ENCODE peak calls at places on chromosomes 4 and X, in six cellular contexts. P is AML-193; C is NCI-H748 treated with DMSO at 0.1 percent for 48 hours; A is stimulated activated CD8-positive, alpha-beta memory T cell treated with anti-CD3 and anti-CD28 coated beads, Interleukin-7, amount 100 ng/mL, for 4 hours; Q is germinal center; D is mucosa of descending colon. E is an unnamed sample.

GRCh38 chr4:160038560-160038959 is 935.7 kb downstream of the RAPGEF2 start:
- DNase-seq in P (no peak), C (no peak), A (no peak), Q (no peak), D (no peak), E (no peak)

GRCh38 chr4:35105486-35105885 is 1138.8 kb downstream of the ARAP2 start:
- DNase-seq in P (no peak), C (peak; percentile 59), A (no peak), Q (no peak), D (no peak), E (peak; percentile 41)

GRCh38 chr4:159142254-159142653 is 39.4 kb downstream of the RAPGEF2 start:
- DNase-seq in P (no peak), C (no peak), A (no peak), Q (no peak), D (no peak), E (no peak)

GRCh38 chrX:136125106-136125505 is 22.2 kb upstream of the FHL1 start:
- DNase-seq in P (no peak), C (no peak), A (no peak), Q (no peak), D (no peak), E (no peak)

GRCh38 chr4:168879178-168879577 is 130.9 kb downstream of the CBR4 start:
- DNase-seq in P (peak; percentile 12), C (no peak), A (no peak), Q (no peak), D (no peak), E (no peak)

GRCh38 chrX:72705111-72705510 is 9.0 kb downstream of the PHKA1 start:
- DNase-seq in P (no peak), C (no peak), A (no peak), Q (no peak), D (no peak), E (no peak)

GRCh38 chr4:107801766-107802211 is 22.9 kb upstream of the SGMS2 start:
- DNase-seq in P (no peak), C (no peak), A (no peak), Q (no peak), D (no peak), E (no peak)

GRCh38 chr4:48031802-48032525 is 15.4 kb downstream of the NIPAL1 start:
- DNase-seq in P (no peak), C (no peak), A (no peak), Q (no peak), D (no peak), E (no peak)

GRCh38 chr4:26424143-26424542 is 66.1 kb downstream of the CCKAR start:
- DNase-seq in P (no peak), C (no peak), A (no peak), Q (no peak), D (no peak), E (no peak)

GRCh38 chr4:20445933-20446723 is 194.4 kb downstream of the SLIT2 start:
- DNase-seq in P (no peak), C (no peak), A (no peak), Q (no peak), D (no peak), E (no peak)

GRCh38 chr4:16661813-16662212 is 236.6 kb downstream of the LDB2 start:
- DNase-seq in P (no peak), C (no peak), A (no peak), Q (no peak), D (no peak), E (no peak)

GRCh38 chr4:182518421-182518820 is 275.2 kb downstream of the TENM3 start:
- DNase-seq in P (no peak), C (no peak), A (no peak), Q (no peak), D (no peak), E (no peak)

GRCh38 chr4:75995727-75996126 is 5.0 kb upstream of the SDAD1 start:
- DNase-seq in P (peak; percentile 42), C (peak; percentile 36), A (no peak), Q (peak; percentile 46), D (no peak), E (peak; percentile 20)

GRCh38 chrX:133999013-133999705 is 13.8 kb upstream of the GPC3 start:
- DNase-seq in P (no peak), C (no peak), A (no peak), Q (no peak), D (no peak), E (no peak)

GRCh38 chr4:145375416-145375815 is 106.2 kb upstream of the SMAD1 start:
- DNase-seq in P (no peak), C (no peak), A (no peak), Q (no peak), D (no peak), E (no peak)

GRCh38 chrX:56248492-56248891 is 16.3 kb downstream of the KLF8 start:
- DNase-seq in P (peak; percentile 35), C (peak; percentile 13), A (peak; percentile 25), Q (peak; percentile 20), D (peak; percentile 54), E (no peak)

GRCh38 chr4:154030152-154030551 is 241.3 kb upstream of the SFRP2 start:
- DNase-seq in P (no peak), C (peak; percentile 30), A (no peak), Q (no peak), D (no peak), E (no peak)

GRCh38 chr4:156998500-156999174 is 27.0 kb upstream of the PDGFC start:
- DNase-seq in P (no peak), C (no peak), A (no peak), Q (no peak), D (no peak), E (no peak)

GRCh38 chr4:169136330-169136729 is 126.3 kb upstream of the CBR4 start:
- DNase-seq in P (no peak), C (no peak), A (no peak), Q (no peak), D (no peak), E (no peak)

GRCh38 chr4:186700746-186701145 is 22.9 kb downstream of the FAT1 start:
- DNase-seq in P (no peak), C (no peak), A (no peak), Q (no peak), D (no peak), E (no peak)

GRCh38 chrX:41922125-41922521 is 1.2 kb downstream of the CASK start:
- DNase-seq in P (no peak), C (peak; percentile 39), A (peak; percentile 14), Q (no peak), D (no peak), E (no peak)

GRCh38 chr4:65645185-65645584 is 25.1 kb downstream of the EPHA5 start:
- DNase-seq in P (no peak), C (no peak), A (no peak), Q (no peak), D (no peak), E (no peak)

GRCh38 chr4:16227462-16227868 is 1.2 kb upstream of the TAPT1 start:
- DNase-seq in P (no peak), C (no peak), A (no peak), Q (no peak), D (peak; percentile 60), E (no peak)

E was measured in NCI-H774.